ENCODE peak calls at places on chromosomes 13 and 19, in seven cellular contexts. O, J, M, A, F, L and U are unnamed samples.

GRCh38 chr19:34337747-34338146 is 27.2 kb upstream of the GPI start:
- DNase-seq in O (no peak), J (no peak), M (no peak), A (no peak), F (no peak), L (no peak), U (no peak)

GRCh38 chr13:50236898-50237318 is 221.7 kb downstream of the KCNRG start:
- DNase-seq in O (no peak), J (no peak), M (no peak), A (no peak), F (no peak), L (no peak), U (peak)

GRCh38 chr19:47239610-47240296 is 8.8 kb upstream of the BBC3 start:
- DNase-seq in O (peak), J (peak), M (peak), A (no peak), F (peak), L (no peak), U (peak)

GRCh38 chr19:1747285-1748114 is 5.8 kb upstream of the ONECUT3 start:
- DNase-seq in O (peak), J (no peak), M (no peak), A (peak), F (no peak), L (no peak), U (no peak)

GRCh38 chr13:73109288-73109899 is 50.6 kb downstream of the KLF5 start:
- DNase-seq in O (no peak), J (no peak), M (no peak), A (no peak), F (no peak), L (no peak), U (no peak)

GRCh38 chr13:44306401-44307192 is 67.0 kb upstream of the SERP2 start:
- DNase-seq in O (peak), J (peak), M (peak), A (peak), F (peak), L (peak), U (no peak)

GRCh38 chr19:4678881-4679379 is 8.8 kb upstream of the MYDGF start:
- DNase-seq in O (peak), J (peak), M (peak), A (no peak), F (no peak), L (no peak), U (peak)

GRCh38 chr19:17294051-17294891 is 9.0 kb downstream of the ABHD8 start:
- DNase-seq in O (peak), J (peak), M (no peak), A (no peak), F (no peak), L (no peak), U (peak)

GRCh38 chr19:51161266-51161665 is 19.2 kb downstream of the SIGLEC7 start:
- DNase-seq in O (no peak), J (no peak), M (no peak), A (no peak), F (no peak), L (no peak), U (no peak)

GRCh38 chr13:41054919-41055619 is 6.2 kb upstream of the WBP4 start:
- DNase-seq in O (peak), J (no peak), M (no peak), A (no peak), F (no peak), L (no peak), U (peak)

GRCh38 chr19:23539499-23539898 is 144.2 kb upstream of the ZNF91 start:
- DNase-seq in O (no peak), J (no peak), M (no peak), A (no peak), F (no peak), L (no peak), U (no peak)

GRCh38 chr19:54481326-54481930 is 8.3 kb upstream of the CDC42EP5 start:
- DNase-seq in O (peak), J (peak), M (no peak), A (no peak), F (no peak), L (no peak), U (peak)

GRCh38 chr19:48659768-48660167 is 13.0 kb downstream of the NTN5 start:
- DNase-seq in O (peak), J (no peak), M (no peak), A (no peak), F (no peak), L (no peak), U (no peak)

GRCh38 chr13:24071423-24072075 is 89.0 kb upstream of the SPATA13 start:
- DNase-seq in O (no peak), J (no peak), M (no peak), A (peak), F (no peak), L (no peak), U (no peak)

GRCh38 chr19:12954150-12954962 is 2.7 kb downstream of the GADD45GIP1 start:
- DNase-seq in O (no peak), J (no peak), M (no peak), A (no peak), F (no peak), L (no peak), U (no peak)

GRCh38 chr19:4120531-4120930 is 3.4 kb downstream of the MAP2K2 start:
- DNase-seq in O (no peak), J (no peak), M (no peak), A (no peak), F (no peak), L (no peak), U (no peak)